ENCODE peak calls at places on chromosome 5, in five cellular contexts. Y, G, J, R and O are unnamed samples.

GRCh38 chr5:56102885-56103284 is 108.1 kb upstream of the IL6ST start:
- DNase-seq in R (no peak), G (no peak), Y (no peak), J (no peak), O (no peak)

GRCh38 chr5:172114875-172115422 is 73.1 kb downstream of the STK10 start:
- DNase-seq in J (no peak), Y (no peak), G (no peak), R (no peak), O (no peak)

GRCh38 chr5:150053231-150053626 is 33.1 kb downstream of the CSF1R start:
- DNase-seq in J (peak), Y (no peak), G (no peak), R (peak), O (peak)

GRCh38 chr5:110851357-110851756 is 112.5 kb downstream of the SLC25A46 start:
- DNase-seq in R (no peak), Y (no peak), J (no peak), G (no peak), O (no peak)

GRCh38 chr5:6820851-6821479 is 107.7 kb downstream of the TENT4A start:
- DNase-seq in Y (no peak), J (peak), G (no peak), R (peak), O (no peak)

GRCh38 chr5:176994460-176995121 is 12.0 kb downstream of the UIMC1 start:
- DNase-seq in J (no peak), R (peak), G (no peak), Y (no peak), O (no peak)

GRCh38 chr5:169161022-169161680 is 139.8 kb downstream of the SLIT3 start:
- DNase-seq in R (peak), Y (peak), G (peak), J (peak), O (no peak)

GRCh38 chr5:58871648-58872242 is 288.9 kb downstream of the RAB3C start:
- DNase-seq in G (no peak), Y (no peak), R (peak), J (no peak), O (no peak)

GRCh38 chr5:163889369-163889768 is 383.9 kb downstream of the MAT2B start:
- DNase-seq in G (peak), J (no peak), Y (peak), R (peak), O (peak)

GRCh38 chr5:180689071-180689694 is 39.8 kb upstream of the FLT4 start:
- DNase-seq in Y (no peak), R (no peak), J (no peak), G (no peak), O (no peak)

GRCh38 chr5:1466631-1467265 is 21.5 kb upstream of the SLC6A3 start:
- DNase-seq in J (no peak), Y (no peak), R (no peak), G (no peak), O (no peak)

GRCh38 chr5:74947961-74948613 is 81.9 kb upstream of the FAM169A start:
- DNase-seq in R (peak), Y (no peak), J (no peak), G (no peak), O (no peak)

GRCh38 chr5:179060116-179061008 is at the start of gene ZNF354C:
- DNase-seq in J (peak), G (peak), R (peak), Y (peak), O (peak)

GRCh38 chr5:152246401-152246800 is 158.7 kb downstream of the NMUR2 start:
- DNase-seq in Y (no peak), J (no peak), G (no peak), R (peak), O (no peak)

GRCh38 chr5:453725-454481 is 10.9 kb downstream of the EXOC3 start:
- DNase-seq in Y (no peak), R (no peak), J (no peak), G (no peak), O (no peak)

GRCh38 chr5:72378636-72379289 is 58.6 kb downstream of the PTCD2 start:
- DNase-seq in J (peak), G (no peak), Y (no peak), R (peak), O (no peak)

GRCh38 chr5:140267559-140268018 is 35.3 kb downstream of the PFDN1 start:
- DNase-seq in G (no peak), J (no peak), Y (no peak), R (no peak), O (no peak)

GRCh38 chr5:87020099-87020934 is 247.4 kb upstream of the RASA1 start:
- DNase-seq in R (peak), Y (no peak), J (no peak), G (no peak), O (no peak)

GRCh38 chr5:178404987-178405386 is 172.4 kb upstream of the PHYKPL start:
- DNase-seq in Y (no peak), G (no peak), J (no peak), R (no peak), O (no peak)

GRCh38 chr5:172659909-172660628 is 19.0 kb downstream of the NEURL1B start:
- DNase-seq in J (no peak), R (peak), G (peak), Y (peak), O (peak)

GRCh38 chr5:172583931-172584511 is 57.0 kb upstream of the NEURL1B start:
- DNase-seq in Y (no peak), J (no peak), G (no peak), R (no peak), O (no peak)

GRCh38 chr5:54823006-54823405 is 162.4 kb downstream of the ESM1 start:
- DNase-seq in R (no peak), Y (no peak), J (no peak), G (no peak), O (no peak)

GRCh38 chr5:154190652-154191304 is at the start of gene GALNT10:
- DNase-seq in R (peak), J (peak), Y (no peak), G (no peak), O (no peak)

GRCh38 chr5:163190283-163190682 is 247.1 kb upstream of the CCNG1 start:
- DNase-seq in Y (no peak), J (no peak), G (no peak), R (no peak), O (no peak)

GRCh38 chr5:23208959-23209431 is 298.4 kb upstream of the PRDM9 start:
- DNase-seq in G (no peak), Y (no peak), R (peak), J (peak), O (peak)